ENCODE peak calls at places on chromosomes 13 and 19, in six cellular contexts. One of them, this sample, is unnamed.

GRCh38 chr19:53903055-53903680 is 5.9 kb upstream of the CACNG7 start:
- DNase-seq in activated T-cell treated with anti-CD3 and anti-CD28 coated beads, Interleukin-2, amount 50 U/mL, for 72 hours: peak; percentile 40
- DNase-seq in fibroblast of lung: peak; percentile 27
- DNase-seq in CD4-positive, CD25-positive, alpha-beta regulatory T cell: peak; percentile 46
- DNase-seq in natural killer cell: no peak
- DNase-seq in heart right ventricle: no peak
- DNase-seq in this sample: no peak

GRCh38 chr19:6580313-6580712 is 10.6 kb downstream of the CD70 start:
- DNase-seq in fibroblast of lung: peak; percentile 92
- DNase-seq in heart right ventricle: no peak
- DNase-seq in natural killer cell: no peak
- DNase-seq in activated T-cell treated with anti-CD3 and anti-CD28 coated beads, Interleukin-2, amount 50 U/mL, for 72 hours: no peak
- DNase-seq in CD4-positive, CD25-positive, alpha-beta regulatory T cell: no peak
- DNase-seq in this sample: no peak

GRCh38 chr19:17560205-17560595 is 4.8 kb downstream of the COLGALT1 start:
- DNase-seq in CD4-positive, CD25-positive, alpha-beta regulatory T cell: no peak
- DNase-seq in activated T-cell treated with anti-CD3 and anti-CD28 coated beads, Interleukin-2, amount 50 U/mL, for 72 hours: no peak
- DNase-seq in heart right ventricle: no peak
- DNase-seq in fibroblast of lung: peak; percentile 92
- DNase-seq in natural killer cell: no peak
- DNase-seq in this sample: no peak

GRCh38 chr19:4528843-4529242 is 6.2 kb downstream of the PLIN5 start:
- DNase-seq in activated T-cell treated with anti-CD3 and anti-CD28 coated beads, Interleukin-2, amount 50 U/mL, for 72 hours: no peak
- DNase-seq in CD4-positive, CD25-positive, alpha-beta regulatory T cell: no peak
- DNase-seq in natural killer cell: no peak
- DNase-seq in fibroblast of lung: no peak
- DNase-seq in heart right ventricle: no peak
- DNase-seq in this sample: no peak

GRCh38 chr19:3775831-3776230 is 3.8 kb upstream of the RAX2 start:
- DNase-seq in activated T-cell treated with anti-CD3 and anti-CD28 coated beads, Interleukin-2, amount 50 U/mL, for 72 hours: no peak
- DNase-seq in natural killer cell: no peak
- DNase-seq in fibroblast of lung: no peak
- DNase-seq in CD4-positive, CD25-positive, alpha-beta regulatory T cell: no peak
- DNase-seq in heart right ventricle: no peak
- DNase-seq in this sample: no peak

GRCh38 chr19:16527971-16528521 is 14.2 kb downstream of the CHERP start:
- DNase-seq in natural killer cell: no peak
- DNase-seq in activated T-cell treated with anti-CD3 and anti-CD28 coated beads, Interleukin-2, amount 50 U/mL, for 72 hours: peak; percentile 40
- DNase-seq in CD4-positive, CD25-positive, alpha-beta regulatory T cell: peak; percentile 36
- DNase-seq in fibroblast of lung: no peak
- DNase-seq in heart right ventricle: no peak
- DNase-seq in this sample: no peak

GRCh38 chr13:48818495-48818961 is 157.2 kb upstream of the FNDC3A start:
- DNase-seq in activated T-cell treated with anti-CD3 and anti-CD28 coated beads, Interleukin-2, amount 50 U/mL, for 72 hours: no peak
- DNase-seq in CD4-positive, CD25-positive, alpha-beta regulatory T cell: no peak
- DNase-seq in natural killer cell: no peak
- DNase-seq in fibroblast of lung: peak; percentile 97
- DNase-seq in heart right ventricle: no peak
- DNase-seq in this sample: no peak

GRCh38 chr13:24698686-24699085 is 18.5 kb downstream of the ATP12A start:
- DNase-seq in activated T-cell treated with anti-CD3 and anti-CD28 coated beads, Interleukin-2, amount 50 U/mL, for 72 hours: no peak
- DNase-seq in fibroblast of lung: no peak
- DNase-seq in natural killer cell: no peak
- DNase-seq in CD4-positive, CD25-positive, alpha-beta regulatory T cell: no peak
- DNase-seq in heart right ventricle: no peak
- DNase-seq in this sample: no peak

GRCh38 chr19:29048873-29049272 is 164.1 kb downstream of the UQCRFS1 start:
- DNase-seq in activated T-cell treated with anti-CD3 and anti-CD28 coated beads, Interleukin-2, amount 50 U/mL, for 72 hours: no peak
- DNase-seq in fibroblast of lung: no peak
- DNase-seq in natural killer cell: no peak
- DNase-seq in CD4-positive, CD25-positive, alpha-beta regulatory T cell: no peak
- DNase-seq in heart right ventricle: no peak
- DNase-seq in this sample: no peak

GRCh38 chr19:49746206-49746958 is 16.7 kb downstream of the TSKS start:
- DNase-seq in natural killer cell: peak; percentile 44
- DNase-seq in heart right ventricle: peak; percentile 69
- DNase-seq in activated T-cell treated with anti-CD3 and anti-CD28 coated beads, Interleukin-2, amount 50 U/mL, for 72 hours: peak; percentile 77
- DNase-seq in CD4-positive, CD25-positive, alpha-beta regulatory T cell: peak; percentile 22
- DNase-seq in fibroblast of lung: peak; percentile 38
- DNase-seq in this sample: no peak

GRCh38 chr13:110944121-110944967 is 29.5 kb upstream of the ANKRD10 start:
- DNase-seq in heart right ventricle: no peak
- DNase-seq in natural killer cell: no peak
- DNase-seq in fibroblast of lung: peak; percentile 55
- DNase-seq in activated T-cell treated with anti-CD3 and anti-CD28 coated beads, Interleukin-2, amount 50 U/mL, for 72 hours: peak; percentile 41
- DNase-seq in CD4-positive, CD25-positive, alpha-beta regulatory T cell: peak; percentile 14
- DNase-seq in this sample: peak; percentile 76

GRCh38 chr19:18919895-18920204 is 335 bp downstream of the DDX49 start:
- DNase-seq in natural killer cell: no peak
- DNase-seq in activated T-cell treated with anti-CD3 and anti-CD28 coated beads, Interleukin-2, amount 50 U/mL, for 72 hours: no peak
- DNase-seq in fibroblast of lung: peak; percentile 13
- DNase-seq in CD4-positive, CD25-positive, alpha-beta regulatory T cell: no peak
- DNase-seq in heart right ventricle: no peak
- DNase-seq in this sample: no peak

GRCh38 chr19:19224852-19225494 is 13.2 kb downstream of the NCAN start:
- DNase-seq in natural killer cell: peak; percentile 65
- DNase-seq in fibroblast of lung: no peak
- DNase-seq in heart right ventricle: peak; percentile 57
- DNase-seq in CD4-positive, CD25-positive, alpha-beta regulatory T cell: peak; percentile 75
- DNase-seq in activated T-cell treated with anti-CD3 and anti-CD28 coated beads, Interleukin-2, amount 50 U/mL, for 72 hours: peak; percentile 84
- DNase-seq in this sample: no peak

GRCh38 chr13:36919833-36920611 is at the start of gene SMAD9:
- DNase-seq in fibroblast of lung: peak; percentile 69
- DNase-seq in heart right ventricle: peak; percentile 76
- DNase-seq in natural killer cell: no peak
- DNase-seq in activated T-cell treated with anti-CD3 and anti-CD28 coated beads, Interleukin-2, amount 50 U/mL, for 72 hours: peak; percentile 29
- DNase-seq in CD4-positive, CD25-positive, alpha-beta regulatory T cell: no peak
- DNase-seq in this sample: peak; percentile 66

GRCh38 chr13:20137875-20138274 is 23.0 kb downstream of the GJA3 start:
- DNase-seq in fibroblast of lung: no peak
- DNase-seq in activated T-cell treated with anti-CD3 and anti-CD28 coated beads, Interleukin-2, amount 50 U/mL, for 72 hours: no peak
- DNase-seq in CD4-positive, CD25-positive, alpha-beta regulatory T cell: no peak
- DNase-seq in heart right ventricle: no peak
- DNase-seq in natural killer cell: no peak
- DNase-seq in this sample: no peak

GRCh38 chr19:10286803-10287737 is at the start of gene ICAM4:
- DNase-seq in natural killer cell: no peak
- DNase-seq in heart right ventricle: peak; percentile 90
- DNase-seq in CD4-positive, CD25-positive, alpha-beta regulatory T cell: no peak
- DNase-seq in activated T-cell treated with anti-CD3 and anti-CD28 coated beads, Interleukin-2, amount 50 U/mL, for 72 hours: peak; percentile 47
- DNase-seq in fibroblast of lung: no peak
- DNase-seq in this sample: no peak

GRCh38 chr19:41739361-41739760 is 16.0 kb upstream of the CEACAM6 start:
- DNase-seq in natural killer cell: no peak
- DNase-seq in heart right ventricle: no peak
- DNase-seq in CD4-positive, CD25-positive, alpha-beta regulatory T cell: no peak
- DNase-seq in fibroblast of lung: no peak
- DNase-seq in activated T-cell treated with anti-CD3 and anti-CD28 coated beads, Interleukin-2, amount 50 U/mL, for 72 hours: no peak
- DNase-seq in this sample: no peak

GRCh38 chr19:4391701-4392543 is 8.4 kb downstream of the SH3GL1 start:
- DNase-seq in heart right ventricle: peak; percentile 57
- DNase-seq in CD4-positive, CD25-positive, alpha-beta regulatory T cell: no peak
- DNase-seq in natural killer cell: no peak
- DNase-seq in activated T-cell treated with anti-CD3 and anti-CD28 coated beads, Interleukin-2, amount 50 U/mL, for 72 hours: no peak
- DNase-seq in fibroblast of lung: peak; percentile 89
- DNase-seq in this sample: no peak

GRCh38 chr13:87999791-88000190 is 328.6 kb downstream of the SLITRK5 start:
- DNase-seq in fibroblast of lung: no peak
- DNase-seq in activated T-cell treated with anti-CD3 and anti-CD28 coated beads, Interleukin-2, amount 50 U/mL, for 72 hours: no peak
- DNase-seq in CD4-positive, CD25-positive, alpha-beta regulatory T cell: no peak
- DNase-seq in natural killer cell: no peak
- DNase-seq in heart right ventricle: no peak
- DNase-seq in this sample: peak; percentile 9

GRCh38 chr13:26949701-26950345 is 189.2 kb upstream of the GPR12 start:
- DNase-seq in CD4-positive, CD25-positive, alpha-beta regulatory T cell: no peak
- DNase-seq in natural killer cell: no peak
- DNase-seq in fibroblast of lung: no peak
- DNase-seq in heart right ventricle: no peak
- DNase-seq in activated T-cell treated with anti-CD3 and anti-CD28 coated beads, Interleukin-2, amount 50 U/mL, for 72 hours: no peak
- DNase-seq in this sample: no peak

This sample was measured in NCI-H1092 treated with DMSO at 0.1 percent for 48 hours.